ENCODE peak calls at places on chromosomes 4 and X, in six cellular contexts. One of them, this sample, is unnamed.

GRCh38 chrX:113300580-113300979 is 459.9 kb upstream of the AMOT start:
- DNase-seq in GM12892: no peak
- DNase-seq in GM12878: no peak
- DNase-seq in HepG2: no peak
- DNase-seq in H1: no peak
- DNase-seq in K562: no peak
- DNase-seq in this sample: no peak

GRCh38 chrX:52271212-52271611 is 86.5 kb downstream of the MAGED4 start:
- DNase-seq in HepG2: no peak
- DNase-seq in GM12892: no peak
- DNase-seq in H1: peak
- DNase-seq in GM12878: no peak
- DNase-seq in K562: peak
- DNase-seq in this sample: no peak

GRCh38 chrX:109920325-109920724 is 82.6 kb upstream of the TMEM164 start:
- DNase-seq in K562: peak
- DNase-seq in GM12878: no peak
- DNase-seq in H1: no peak
- DNase-seq in HepG2: no peak
- DNase-seq in GM12892: no peak
- DNase-seq in this sample: no peak

GRCh38 chr4:184843984-184844554 is 18.3 kb upstream of the ACSL1 start:
- DNase-seq in GM12878: no peak
- DNase-seq in H1: no peak
- DNase-seq in HepG2: no peak
- DNase-seq in GM12892: no peak
- DNase-seq in K562: peak
- DNase-seq in this sample: no peak

GRCh38 chr4:87974856-87975462 is 555 bp upstream of the SPP1 start:
- DNase-seq in GM12878: no peak
- DNase-seq in H1: no peak
- DNase-seq in GM12892: no peak
- DNase-seq in HepG2: peak
- DNase-seq in K562: no peak
- DNase-seq in this sample: no peak

GRCh38 chr4:138184881-138185280 is 57.3 kb downstream of the SLC7A11 start:
- DNase-seq in K562: no peak
- DNase-seq in GM12878: no peak
- DNase-seq in H1: no peak
- DNase-seq in HepG2: no peak
- DNase-seq in GM12892: no peak
- DNase-seq in this sample: no peak

GRCh38 chrX:39705299-39705698 is 392.5 kb downstream of the BCOR start:
- DNase-seq in H1: no peak
- DNase-seq in GM12878: no peak
- DNase-seq in K562: no peak
- DNase-seq in HepG2: no peak
- DNase-seq in GM12892: no peak
- DNase-seq in this sample: no peak

GRCh38 chrX:38117485-38117884 is 103.2 kb downstream of the SRPX start:
- DNase-seq in GM12878: no peak
- DNase-seq in HepG2: no peak
- DNase-seq in K562: no peak
- DNase-seq in H1: no peak
- DNase-seq in GM12892: no peak
- DNase-seq in this sample: no peak

GRCh38 chr4:18689308-18689915 is 667.9 kb upstream of the LCORL start:
- DNase-seq in H1: no peak
- DNase-seq in GM12878: no peak
- DNase-seq in HepG2: peak
- DNase-seq in K562: peak
- DNase-seq in GM12892: no peak
- DNase-seq in this sample: peak

GRCh38 chr4:84952776-84953175 is 13.7 kb downstream of the WDFY3 start:
- DNase-seq in HepG2: no peak
- DNase-seq in GM12892: no peak
- DNase-seq in K562: no peak
- DNase-seq in GM12878: no peak
- DNase-seq in H1: no peak
- DNase-seq in this sample: no peak

GRCh38 chr4:15451866-15452765 is 17.6 kb upstream of the CC2D2A start:
- DNase-seq in H1: no peak
- DNase-seq in HepG2: no peak
- DNase-seq in K562: no peak
- DNase-seq in GM12892: no peak
- DNase-seq in GM12878: no peak
- DNase-seq in this sample: no peak

GRCh38 chr4:150784305-150784704 is 202.4 kb downstream of the MAB21L2 start:
- DNase-seq in GM12892: no peak
- DNase-seq in HepG2: no peak
- DNase-seq in K562: no peak
- DNase-seq in GM12878: no peak
- DNase-seq in H1: peak
- DNase-seq in this sample: no peak

GRCh38 chrX:50721771-50722521 is 92.0 kb downstream of the SHROOM4 start:
- DNase-seq in H1: no peak
- DNase-seq in HepG2: no peak
- DNase-seq in GM12892: no peak
- DNase-seq in K562: no peak
- DNase-seq in GM12878: no peak
- DNase-seq in this sample: no peak

GRCh38 chr4:84814100-84814750 is 152.3 kb downstream of the WDFY3 start:
- DNase-seq in H1: no peak
- DNase-seq in GM12892: no peak
- DNase-seq in K562: peak
- DNase-seq in HepG2: peak
- DNase-seq in GM12878: no peak
- DNase-seq in this sample: no peak

GRCh38 chr4:16199132-16199531 is 27.1 kb downstream of the TAPT1 start:
- DNase-seq in K562: no peak
- DNase-seq in H1: no peak
- DNase-seq in GM12892: no peak
- DNase-seq in GM12878: no peak
- DNase-seq in HepG2: peak
- DNase-seq in this sample: no peak

GRCh38 chrX:70476934-70477733 is 32.5 kb downstream of the DLG3 start:
- DNase-seq in GM12892: no peak
- DNase-seq in K562: peak
- DNase-seq in H1: peak
- DNase-seq in HepG2: no peak
- DNase-seq in GM12878: no peak
- DNase-seq in this sample: no peak

GRCh38 chr4:112938461-112939058 is 110.9 kb upstream of the ANK2 start:
- DNase-seq in H1: no peak
- DNase-seq in HepG2: peak
- DNase-seq in K562: peak
- DNase-seq in GM12892: no peak
- DNase-seq in GM12878: no peak
- DNase-seq in this sample: peak

GRCh38 chr4:80125252-80126177 is 52.5 kb upstream of the ANTXR2 start:
- DNase-seq in HepG2: no peak
- DNase-seq in K562: peak
- DNase-seq in GM12892: no peak
- DNase-seq in H1: no peak
- DNase-seq in GM12878: no peak
- DNase-seq in this sample: no peak

GRCh38 chr4:128600996-128601857 is 208.3 kb upstream of the JADE1 start:
- DNase-seq in GM12892: no peak
- DNase-seq in HepG2: peak
- DNase-seq in GM12878: no peak
- DNase-seq in K562: peak
- DNase-seq in H1: peak
- DNase-seq in this sample: no peak

GRCh38 chr4:144954224-144954623 is 143.8 kb downstream of the ANAPC10 start:
- DNase-seq in H1: no peak
- DNase-seq in K562: no peak
- DNase-seq in HepG2: no peak
- DNase-seq in GM12892: no peak
- DNase-seq in GM12878: no peak
- DNase-seq in this sample: no peak

GRCh38 chr4:168152837-168153500 is 60.6 kb downstream of the ANXA10 start:
- DNase-seq in GM12878: no peak
- DNase-seq in H1: no peak
- DNase-seq in HepG2: no peak
- DNase-seq in K562: no peak
- DNase-seq in GM12892: no peak
- DNase-seq in this sample: no peak

GRCh38 chrX:138925330-138925729 is 213.8 kb upstream of the FGF13 start:
- DNase-seq in HepG2: no peak
- DNase-seq in H1: no peak
- DNase-seq in K562: peak
- DNase-seq in GM12878: no peak
- DNase-seq in GM12892: no peak
- DNase-seq in this sample: no peak

DNA sequence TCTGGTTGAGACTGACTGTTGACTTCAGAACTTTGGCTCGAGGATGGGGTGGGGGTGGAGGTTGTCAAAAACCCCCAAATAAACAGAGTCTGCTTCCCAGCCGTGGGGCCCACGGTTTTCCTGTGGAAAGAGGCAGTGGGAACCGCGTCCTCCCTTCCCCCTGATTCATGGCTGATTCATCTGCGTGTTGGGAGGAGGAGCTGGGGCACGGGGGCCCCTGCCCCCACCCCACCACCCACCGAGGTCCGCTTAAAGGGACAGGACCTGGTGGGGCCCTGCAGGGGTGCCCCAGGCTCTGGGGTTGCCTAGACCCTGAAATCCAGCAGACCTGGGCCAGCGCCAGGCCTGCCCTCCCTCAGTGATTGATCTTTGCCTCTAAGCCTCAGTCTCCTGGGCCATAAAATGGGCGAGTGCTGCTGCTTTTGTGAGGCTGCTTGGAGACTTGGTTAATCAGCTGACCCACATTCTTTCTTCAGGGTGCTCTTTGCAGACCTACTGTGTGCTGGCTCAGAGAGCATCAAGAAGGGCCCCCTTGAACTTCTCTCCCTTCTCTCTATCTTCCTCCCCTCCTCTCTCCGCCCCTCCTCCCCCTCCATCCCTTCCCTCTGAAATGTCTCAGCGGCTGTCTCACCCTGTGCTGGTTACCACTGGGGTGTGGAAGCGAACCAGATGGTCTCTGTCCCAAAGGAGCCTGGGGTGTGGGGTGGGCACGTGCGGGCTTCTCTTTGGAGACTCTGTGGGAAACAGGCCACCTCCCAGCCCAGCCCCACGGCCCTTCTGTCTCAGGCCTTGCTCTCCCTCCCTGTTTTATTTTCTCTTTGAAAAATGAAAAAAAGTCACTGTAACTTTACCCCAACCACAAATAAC is 9.1 kb downstream of the HTRA3 start:
- DNase-seq in HepG2: no peak
- DNase-seq in GM12892: no peak
- DNase-seq in GM12878: no peak
- DNase-seq in H1: no peak
- DNase-seq in K562: no peak
- DNase-seq in this sample: no peak
- TF ChIP-seq TAF1 in HepG2: no peak
- TF ChIP-seq TAF1 in GM12892: no peak
- TF ChIP-seq TAF1 in GM12878: no peak
- TF ChIP-seq TAF1 in H1: no peak
- TF ChIP-seq TAF1 in K562: no peak
- TF ChIP-seq TAF1 in this sample: no peak

GRCh38 chr4:76308548-76308947 is 2.0 kb downstream of the STBD1 start:
- DNase-seq in H1: no peak
- DNase-seq in K562: peak
- DNase-seq in GM12892: no peak
- DNase-seq in GM12878: no peak
- DNase-seq in HepG2: peak
- DNase-seq in this sample: no peak
- TF ChIP-seq POLR2A in H1: no peak
- TF ChIP-seq POLR2A in K562: no peak
- TF ChIP-seq POLR2A in GM12892: no peak
- TF ChIP-seq POLR2A in GM12878: no peak
- TF ChIP-seq POLR2A in HepG2: no peak
- TF ChIP-seq POLR2A in this sample: no peak

GRCh38 chrX:68732906-68733493 is 85.5 kb downstream of the STARD8 start:
- DNase-seq in GM12892: peak
- DNase-seq in HepG2: peak
- DNase-seq in K562: peak
- DNase-seq in H1: peak
- DNase-seq in GM12878: no peak
- DNase-seq in this sample: no peak
- TF ChIP-seq TAF1 in GM12892: no peak
- TF ChIP-seq TAF1 in HepG2: no peak
- TF ChIP-seq TAF1 in K562: no peak
- TF ChIP-seq TAF1 in H1: no peak
- TF ChIP-seq TAF1 in GM12878: no peak
- TF ChIP-seq TAF1 in this sample: no peak

GRCh38 chrX:48957827-48958634 is 624 bp upstream of the OTUD5 start:
- DNase-seq in H1: peak
- DNase-seq in K562: peak
- DNase-seq in GM12892: peak
- DNase-seq in HepG2: peak
- DNase-seq in GM12878: peak
- DNase-seq in this sample: peak
- TF ChIP-seq POLR2A in H1: peak
- TF ChIP-seq POLR2A in K562: peak
- TF ChIP-seq POLR2A in GM12892: no peak
- TF ChIP-seq POLR2A in HepG2: peak
- TF ChIP-seq POLR2A in GM12878: peak
- TF ChIP-seq POLR2A in this sample: peak